ENCODE peak calls at places on chromosomes 4 and X, in six cellular contexts. One of them, this sample, is unnamed. For H3K9me3, the result is how much of the 10 kb centered on the place peaks cover.

GRCh38 chrX:115531818-115532403 is 29.1 kb upstream of the PLS3 start:
- DNase-seq in heart left ventricle: no peak
- DNase-seq in HCT116: no peak
- DNase-seq in tibial artery: no peak
- DNase-seq in psoas muscle: no peak
- DNase-seq in hepatocyte: no peak
- DNase-seq in this sample: no peak

GRCh38 chrX:135893294-135893817 is at the start of the genes CT45A10 and SAGE1:
- DNase-seq in heart left ventricle: no peak
- DNase-seq in HCT116: no peak
- DNase-seq in tibial artery: no peak
- DNase-seq in psoas muscle: no peak
- DNase-seq in hepatocyte: no peak
- DNase-seq in this sample: no peak

GRCh38 chr4:71540749-71541269 is 202.0 kb downstream of the SLC4A4 start:
- DNase-seq in heart left ventricle: no peak
- DNase-seq in HCT116: no peak
- DNase-seq in tibial artery: no peak
- DNase-seq in psoas muscle: no peak
- DNase-seq in hepatocyte: no peak
- DNase-seq in this sample: no peak

GRCh38 chr4:180493299-180493698 is 1749.9 kb upstream of the TENM3 start:
- DNase-seq in heart left ventricle: no peak
- DNase-seq in HCT116: no peak
- DNase-seq in tibial artery: no peak
- DNase-seq in psoas muscle: no peak
- DNase-seq in hepatocyte: no peak
- DNase-seq in this sample: no peak

GRCh38 chr4:159062381-159062780 is 40.5 kb upstream of the RAPGEF2 start:
- DNase-seq in heart left ventricle: no peak
- DNase-seq in HCT116: no peak
- DNase-seq in tibial artery: no peak
- DNase-seq in psoas muscle: no peak
- DNase-seq in hepatocyte: no peak
- DNase-seq in this sample: no peak

GRCh38 chr4:137623013-137623412 is 90.7 kb upstream of the PCDH18 start:
- DNase-seq in heart left ventricle: no peak
- DNase-seq in HCT116: no peak
- DNase-seq in tibial artery: no peak
- DNase-seq in psoas muscle: no peak
- DNase-seq in hepatocyte: no peak
- DNase-seq in this sample: no peak

GRCh38 chr4:47013373-47013772 is 18.0 kb upstream of the GABRB1 start:
- DNase-seq in heart left ventricle: no peak
- DNase-seq in HCT116: no peak
- DNase-seq in tibial artery: no peak
- DNase-seq in psoas muscle: no peak
- DNase-seq in hepatocyte: no peak
- DNase-seq in this sample: no peak

GRCh38 chr4:151266542-151266941 is 10.4 kb upstream of the PRSS48 start:
- DNase-seq in heart left ventricle: no peak
- DNase-seq in HCT116: no peak
- DNase-seq in tibial artery: no peak
- DNase-seq in psoas muscle: no peak
- DNase-seq in hepatocyte: no peak
- DNase-seq in this sample: no peak

GRCh38 chrX:78024349-78025108 is 55.1 kb upstream of the PGAM4 start:
- DNase-seq in heart left ventricle: no peak
- DNase-seq in HCT116: peak
- DNase-seq in tibial artery: peak
- DNase-seq in psoas muscle: no peak
- DNase-seq in hepatocyte: peak
- DNase-seq in this sample: peak

GRCh38 chrX:47321386-47321785 is 49.0 kb upstream of the ZNF157 start:
- DNase-seq in heart left ventricle: peak
- DNase-seq in HCT116: no peak
- DNase-seq in tibial artery: peak
- DNase-seq in psoas muscle: peak
- DNase-seq in hepatocyte: peak
- DNase-seq in this sample: peak

GRCh38 chrX:31147175-31147574 is 75.3 kb upstream of the FTHL17 start:
- DNase-seq in heart left ventricle: no peak
- DNase-seq in HCT116: no peak
- DNase-seq in tibial artery: no peak
- DNase-seq in psoas muscle: no peak
- DNase-seq in hepatocyte: no peak
- DNase-seq in this sample: no peak

GRCh38 chrX:40479777-40480318 is 100.9 kb upstream of the ATP6AP2 start:
- DNase-seq in heart left ventricle: no peak
- DNase-seq in HCT116: no peak
- DNase-seq in tibial artery: no peak
- DNase-seq in psoas muscle: no peak
- DNase-seq in hepatocyte: no peak
- DNase-seq in this sample: no peak

GRCh38 chr4:142405021-142405991 is 440.8 kb downstream of the INPP4B start:
- DNase-seq in heart left ventricle: peak
- DNase-seq in HCT116: no peak
- DNase-seq in tibial artery: peak
- DNase-seq in psoas muscle: peak
- DNase-seq in hepatocyte: peak
- DNase-seq in this sample: peak

GRCh38 chrX:16993791-16994318 is 47.4 kb downstream of the REPS2 start:
- DNase-seq in heart left ventricle: no peak
- DNase-seq in HCT116: no peak
- DNase-seq in tibial artery: no peak
- DNase-seq in psoas muscle: no peak
- DNase-seq in hepatocyte: no peak
- DNase-seq in this sample: no peak

GRCh38 chr4:56743550-56743949 is 62.5 kb upstream of the HOPX start:
- DNase-seq in heart left ventricle: no peak
- DNase-seq in HCT116: no peak
- DNase-seq in tibial artery: no peak
- DNase-seq in psoas muscle: no peak
- DNase-seq in hepatocyte: peak
- DNase-seq in this sample: no peak

GRCh38 chrX:57651169-57651919 is 28.7 kb downstream of the NLRP2B start:
- DNase-seq in heart left ventricle: no peak
- DNase-seq in HCT116: no peak
- DNase-seq in tibial artery: no peak
- DNase-seq in psoas muscle: no peak
- DNase-seq in hepatocyte: no peak
- DNase-seq in this sample: no peak

GRCh38 chr4:3404546-3404945 is 37.2 kb upstream of the HGFAC start:
- DNase-seq in heart left ventricle: no peak
- DNase-seq in HCT116: no peak
- DNase-seq in tibial artery: no peak
- DNase-seq in psoas muscle: no peak
- DNase-seq in hepatocyte: no peak
- DNase-seq in this sample: no peak

GRCh38 chrX:5681159-5681558 is 547.5 kb downstream of the NLGN4X start:
- DNase-seq in heart left ventricle: no peak
- DNase-seq in HCT116: no peak
- DNase-seq in tibial artery: no peak
- DNase-seq in psoas muscle: no peak
- DNase-seq in hepatocyte: peak
- DNase-seq in this sample: no peak

GRCh38 chr4:88054909-88055308 is 47.5 kb downstream of the PKD2 start:
- DNase-seq in heart left ventricle: peak
- DNase-seq in HCT116: peak
- DNase-seq in tibial artery: no peak
- DNase-seq in psoas muscle: no peak
- DNase-seq in hepatocyte: peak
- DNase-seq in this sample: peak

GRCh38 chr4:144647095-144647959 is 1.4 kb downstream of the HHIP start:
- DNase-seq in heart left ventricle: no peak
- DNase-seq in HCT116: no peak
- DNase-seq in tibial artery: no peak
- DNase-seq in psoas muscle: no peak
- DNase-seq in hepatocyte: peak
- DNase-seq in this sample: no peak

GRCh38 chrX:1330605-1331004 is 6.0 kb upstream of the IL3RA start:
- DNase-seq in heart left ventricle: no peak
- DNase-seq in HCT116: no peak
- DNase-seq in tibial artery: no peak
- DNase-seq in psoas muscle: no peak
- DNase-seq in hepatocyte: no peak
- DNase-seq in this sample: no peak

GRCh38 chr4:134078230-134078914 is 123.2 kb downstream of the PABPC4L start:
- DNase-seq in heart left ventricle: no peak
- DNase-seq in HCT116: no peak
- DNase-seq in tibial artery: no peak
- DNase-seq in psoas muscle: no peak
- DNase-seq in hepatocyte: no peak
- DNase-seq in this sample: no peak
- H3K27ac ChIP-seq in heart left ventricle: no peak
- H3K27ac ChIP-seq in HCT116: no peak
- H3K27ac ChIP-seq in tibial artery: no peak
- H3K27ac ChIP-seq in psoas muscle: no peak
- H3K27ac ChIP-seq in hepatocyte: no peak
- H3K27ac ChIP-seq in this sample: no peak

DNA sequence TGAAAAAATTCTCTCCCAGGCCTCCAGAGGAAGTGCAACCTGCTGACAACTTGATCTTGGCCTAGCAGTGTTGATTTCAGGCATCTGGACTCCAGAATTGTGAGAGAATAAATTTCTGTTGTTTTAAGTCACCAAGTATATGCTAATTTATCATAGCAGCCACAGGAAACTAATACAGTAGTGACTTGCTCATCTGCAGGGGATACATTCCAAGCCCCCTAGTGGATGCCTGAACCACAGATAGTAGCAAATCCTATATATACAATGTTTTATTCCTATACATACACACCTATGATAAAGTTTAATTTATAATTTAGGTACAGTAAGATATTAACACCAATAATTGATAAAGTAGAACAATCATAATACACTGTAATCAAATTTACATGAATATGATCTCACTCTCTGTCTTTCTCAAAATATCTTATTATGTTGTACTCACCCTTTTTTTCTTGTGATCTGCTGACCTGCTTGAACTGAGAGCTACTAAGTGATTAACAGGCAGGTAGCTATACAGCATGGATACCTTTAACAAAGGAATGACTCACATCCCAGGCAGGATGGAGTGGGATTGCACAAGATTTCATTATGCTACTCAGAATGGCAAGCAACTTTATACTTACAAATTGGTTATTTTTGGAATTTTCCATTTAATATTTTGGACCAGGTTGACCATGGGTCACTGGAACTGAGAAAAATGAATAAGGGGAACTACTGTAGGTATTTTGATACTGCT is 501.1 kb downstream of the KCNIP4 start:
- DNase-seq in heart left ventricle: no peak
- DNase-seq in HCT116: no peak
- DNase-seq in tibial artery: no peak
- DNase-seq in psoas muscle: no peak
- DNase-seq in hepatocyte: peak
- DNase-seq in this sample: no peak
- TF ChIP-seq CTCF in heart left ventricle: no peak
- TF ChIP-seq CTCF in HCT116: no peak
- TF ChIP-seq CTCF in tibial artery: no peak
- TF ChIP-seq CTCF in psoas muscle: no peak
- TF ChIP-seq CTCF in hepatocyte: no peak
- TF ChIP-seq CTCF in this sample: no peak

DNA sequence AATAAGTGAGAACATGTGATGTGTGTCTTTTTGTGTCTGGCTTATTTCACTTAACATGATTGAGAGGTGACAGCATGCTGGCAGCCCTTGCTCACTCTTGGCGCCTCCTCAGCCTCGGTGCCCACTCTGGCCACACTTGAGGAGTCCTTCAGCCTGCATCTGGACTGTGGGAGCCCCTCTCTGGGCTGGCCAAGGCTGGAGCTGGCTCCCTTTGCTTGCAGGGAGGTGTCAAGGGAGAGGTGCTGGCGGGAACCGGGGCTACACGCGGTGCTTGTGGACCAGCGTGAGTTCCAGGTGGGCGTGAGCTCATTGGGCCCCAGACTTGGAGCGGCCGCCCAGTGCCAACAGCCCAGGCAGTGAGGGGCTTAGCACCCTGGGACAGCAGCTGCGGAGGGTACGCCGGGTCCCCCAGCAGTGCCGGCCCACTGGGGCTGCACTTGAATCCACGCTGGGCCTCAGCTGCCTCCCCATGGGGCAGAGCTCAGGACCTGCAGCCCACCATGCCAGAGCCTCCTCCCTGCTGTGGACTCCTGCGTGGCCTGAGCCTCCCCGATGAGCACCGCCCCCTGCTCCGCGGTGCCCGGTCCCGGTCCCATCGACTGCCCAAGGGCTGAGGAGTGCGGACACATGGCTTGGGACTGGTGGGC is 658.6 kb downstream of the GRXCR1 start:
- DNase-seq in heart left ventricle: no peak
- DNase-seq in HCT116: no peak
- DNase-seq in tibial artery: no peak
- DNase-seq in psoas muscle: no peak
- DNase-seq in hepatocyte: no peak
- DNase-seq in this sample: no peak
- H3K9me3 ChIP-seq in heart left ventricle: under half
- H3K9me3 ChIP-seq in HCT116: under half
- H3K9me3 ChIP-seq in tibial artery: under half
- H3K9me3 ChIP-seq in psoas muscle: under half
- H3K9me3 ChIP-seq in hepatocyte: under half
- H3K9me3 ChIP-seq in this sample: under half

DNA sequence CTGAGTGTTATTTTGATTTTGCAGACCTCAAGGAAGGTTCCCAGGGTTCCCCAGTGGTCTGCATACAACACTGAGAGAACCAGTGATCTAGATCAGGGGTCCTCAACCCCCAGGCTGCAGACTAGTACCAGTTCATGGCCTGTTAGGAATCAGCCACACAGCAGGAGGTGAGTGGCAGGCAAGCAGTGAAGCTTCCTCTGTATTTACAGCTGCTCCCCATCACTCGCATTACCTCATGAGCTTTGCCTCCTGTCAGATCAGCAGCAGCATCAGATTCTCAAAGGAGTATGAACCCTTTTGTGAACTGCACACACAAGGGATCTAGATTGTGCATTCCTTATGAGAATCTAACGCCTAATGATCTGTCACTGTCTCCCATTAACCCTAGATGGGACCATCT is 28.5 kb downstream of the EDNRA start:
- DNase-seq in heart left ventricle: no peak
- DNase-seq in HCT116: no peak
- DNase-seq in tibial artery: no peak
- DNase-seq in psoas muscle: no peak
- DNase-seq in hepatocyte: no peak
- DNase-seq in this sample: no peak
- H3K27ac ChIP-seq in heart left ventricle: no peak
- H3K27ac ChIP-seq in HCT116: no peak
- H3K27ac ChIP-seq in tibial artery: no peak
- H3K27ac ChIP-seq in psoas muscle: no peak
- H3K27ac ChIP-seq in hepatocyte: no peak
- H3K27ac ChIP-seq in this sample: no peak